ENCODE peak calls at places on chromosome 7, in four cellular contexts. One of them, this sample, is unnamed.

GRCh38 chr7:30896041-30896440 is 15.6 kb upstream of the AQP1 start:
- DNase-seq in esophagus squamous epithelium: no peak
- DNase-seq in hepatocyte: peak; percentile 56
- DNase-seq in aorta: no peak
- DNase-seq in this sample: no peak

GRCh38 chr7:108328174-108328651 is 128.0 kb downstream of the NRCAM start:
- DNase-seq in esophagus squamous epithelium: no peak
- DNase-seq in hepatocyte: no peak
- DNase-seq in aorta: no peak
- DNase-seq in this sample: no peak

GRCh38 chr7:158469396-158470051 is 118.1 kb downstream of the PTPRN2 start:
- DNase-seq in esophagus squamous epithelium: no peak
- DNase-seq in hepatocyte: no peak
- DNase-seq in aorta: no peak
- DNase-seq in this sample: no peak

GRCh38 chr7:71706576-71706975 is 574.6 kb downstream of the GALNT17 start:
- DNase-seq in esophagus squamous epithelium: no peak
- DNase-seq in hepatocyte: no peak
- DNase-seq in aorta: no peak
- DNase-seq in this sample: no peak

GRCh38 chr7:157618823-157619606 is 282.2 kb downstream of the DNAJB6 start:
- DNase-seq in esophagus squamous epithelium: no peak
- DNase-seq in hepatocyte: no peak
- DNase-seq in aorta: no peak
- DNase-seq in this sample: no peak

GRCh38 chr7:102897211-102897621 is 15.6 kb upstream of the LRRC17 start:
- DNase-seq in esophagus squamous epithelium: no peak
- DNase-seq in hepatocyte: no peak
- DNase-seq in aorta: no peak
- DNase-seq in this sample: no peak

GRCh38 chr7:122442929-122443328 is 138.4 kb upstream of the FEZF1 start:
- DNase-seq in esophagus squamous epithelium: no peak
- DNase-seq in hepatocyte: no peak
- DNase-seq in aorta: no peak
- DNase-seq in this sample: no peak

GRCh38 chr7:99437946-99438572 is 539 bp downstream of the PTCD1 start:
- DNase-seq in esophagus squamous epithelium: no peak
- DNase-seq in hepatocyte: peak; percentile 15
- DNase-seq in aorta: no peak
- DNase-seq in this sample: no peak

GRCh38 chr7:140643416-140643815 is 2.8 kb upstream of the DENND2A start:
- DNase-seq in esophagus squamous epithelium: no peak
- DNase-seq in hepatocyte: no peak
- DNase-seq in aorta: no peak
- DNase-seq in this sample: no peak

GRCh38 chr7:82114237-82114636 is 329.3 kb downstream of the CACNA2D1 start:
- DNase-seq in esophagus squamous epithelium: no peak
- DNase-seq in hepatocyte: no peak
- DNase-seq in aorta: no peak
- DNase-seq in this sample: no peak

GRCh38 chr7:16791895-16792294 is 12.9 kb downstream of the AGR2 start:
- DNase-seq in esophagus squamous epithelium: no peak
- DNase-seq in hepatocyte: no peak
- DNase-seq in aorta: no peak
- DNase-seq in this sample: no peak

GRCh38 chr7:73899731-73900142 is 38.8 kb downstream of the TMEM270 start:
- DNase-seq in esophagus squamous epithelium: no peak
- DNase-seq in hepatocyte: no peak
- DNase-seq in aorta: peak; percentile 94
- DNase-seq in this sample: no peak

GRCh38 chr7:74044366-74045350 is 16.7 kb downstream of the ELN start:
- DNase-seq in esophagus squamous epithelium: no peak
- DNase-seq in hepatocyte: no peak
- DNase-seq in aorta: no peak
- DNase-seq in this sample: no peak

GRCh38 chr7:149286811-149287400 is 24.9 kb downstream of the ZNF783 start:
- DNase-seq in esophagus squamous epithelium: no peak
- DNase-seq in hepatocyte: no peak
- DNase-seq in aorta: no peak
- DNase-seq in this sample: no peak

GRCh38 chr7:28430626-28431025 is 18.3 kb downstream of the CREB5 start:
- DNase-seq in esophagus squamous epithelium: no peak
- DNase-seq in hepatocyte: no peak
- DNase-seq in aorta: no peak
- DNase-seq in this sample: no peak

GRCh38 chr7:151128716-151129115 is 38.8 kb downstream of the GBX1 start:
- DNase-seq in esophagus squamous epithelium: no peak
- DNase-seq in hepatocyte: no peak
- DNase-seq in aorta: no peak
- DNase-seq in this sample: no peak

GRCh38 chr7:40204581-40204980 is 69.8 kb downstream of the SUGCT start:
- DNase-seq in esophagus squamous epithelium: no peak
- DNase-seq in hepatocyte: no peak
- DNase-seq in aorta: no peak
- DNase-seq in this sample: no peak

GRCh38 chr7:40199076-40199802 is 64.4 kb downstream of the SUGCT start:
- DNase-seq in esophagus squamous epithelium: no peak
- DNase-seq in hepatocyte: peak; percentile 8
- DNase-seq in aorta: no peak
- DNase-seq in this sample: no peak

GRCh38 chr7:40202851-40203250 is 68.0 kb downstream of the SUGCT start:
- DNase-seq in esophagus squamous epithelium: no peak
- DNase-seq in hepatocyte: no peak
- DNase-seq in aorta: no peak
- DNase-seq in this sample: no peak

GRCh38 chr7:40197527-40197926 is 62.7 kb downstream of the SUGCT start:
- DNase-seq in esophagus squamous epithelium: no peak
- DNase-seq in hepatocyte: no peak
- DNase-seq in aorta: no peak
- DNase-seq in this sample: no peak

GRCh38 chr7:40200791-40201190 is 66.0 kb downstream of the SUGCT start:
- DNase-seq in esophagus squamous epithelium: no peak
- DNase-seq in hepatocyte: no peak
- DNase-seq in aorta: no peak
- DNase-seq in this sample: no peak
- H3K4me1 ChIP-seq in esophagus squamous epithelium: no peaks in the 10 kb centered on the region
- H3K4me1 ChIP-seq in hepatocyte: no peaks in the 10 kb centered on the region
- H3K4me1 ChIP-seq in aorta: peaks cover 11% of the 10 kb centered on the region
- H3K4me1 ChIP-seq in this sample: no peaks in the 10 kb centered on the region

GRCh38 chr7:112207765-112208164 is 1.3 kb downstream of the ZNF277 start:
- DNase-seq in esophagus squamous epithelium: no peak
- DNase-seq in hepatocyte: no peak
- DNase-seq in aorta: no peak
- DNase-seq in this sample: no peak

GRCh38 chr7:112204776-112205347 is 1.3 kb downstream of the DOCK4 start:
- DNase-seq in esophagus squamous epithelium: no peak
- DNase-seq in hepatocyte: peak; percentile 8
- DNase-seq in aorta: no peak
- DNase-seq in this sample: no peak

GRCh38 chr7:112206238-112207105 is at the start of the genes DOCK4 and ZNF277:
- DNase-seq in esophagus squamous epithelium: peak; percentile 97
- DNase-seq in hepatocyte: peak; percentile 99
- DNase-seq in aorta: peak; percentile 99
- DNase-seq in this sample: peak; percentile 97

GRCh38 chr7:112205348-112206237 is 606 bp downstream of the DOCK4 start:
- DNase-seq in esophagus squamous epithelium: no peak
- DNase-seq in hepatocyte: peak; percentile 71
- DNase-seq in aorta: peak; percentile 80
- DNase-seq in this sample: no peak

GRCh38 chr7:112207106-112207592 is 654 bp downstream of the ZNF277 start:
- DNase-seq in esophagus squamous epithelium: no peak
- DNase-seq in hepatocyte: no peak
- DNase-seq in aorta: peak; percentile 48
- DNase-seq in this sample: no peak
- H3K27ac ChIP-seq in esophagus squamous epithelium: peak overlapping the region; percentile 94
- H3K27ac ChIP-seq in hepatocyte: peak overlapping the region; percentile 67
- H3K27ac ChIP-seq in aorta: peak overlapping the region; percentile 18
- H3K27ac ChIP-seq in this sample: peak overlapping the region; percentile 24

DNA sequence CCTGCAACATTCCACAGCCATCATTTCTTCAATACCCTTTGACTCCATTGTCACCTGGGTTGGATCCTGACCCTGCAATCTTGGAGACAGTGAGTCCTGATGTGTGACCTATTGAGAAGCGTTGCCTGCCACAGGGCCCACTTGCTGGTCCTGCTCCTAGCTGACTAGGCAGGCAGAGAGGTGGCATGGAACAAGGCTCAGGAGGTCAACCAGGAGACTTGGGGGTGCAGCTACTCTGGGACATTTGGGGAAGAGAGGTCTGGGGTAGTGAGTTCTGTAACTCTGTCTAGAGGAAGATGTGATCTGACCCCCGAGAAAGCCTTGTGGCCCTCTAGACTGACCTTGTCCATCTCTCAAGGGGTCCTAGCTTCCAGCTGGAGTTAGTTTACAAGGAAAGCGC is 1.8 kb downstream of the ZMIZ2 start:
- DNase-seq in esophagus squamous epithelium: no peak
- DNase-seq in hepatocyte: no peak
- DNase-seq in aorta: no peak
- DNase-seq in this sample: no peak
- H3K4me3 ChIP-seq in esophagus squamous epithelium: no peak overlapping the region
- H3K4me3 ChIP-seq in hepatocyte: no peak overlapping the region
- H3K4me3 ChIP-seq in aorta: no peak overlapping the region
- H3K4me3 ChIP-seq in this sample: no peak overlapping the region

DNA sequence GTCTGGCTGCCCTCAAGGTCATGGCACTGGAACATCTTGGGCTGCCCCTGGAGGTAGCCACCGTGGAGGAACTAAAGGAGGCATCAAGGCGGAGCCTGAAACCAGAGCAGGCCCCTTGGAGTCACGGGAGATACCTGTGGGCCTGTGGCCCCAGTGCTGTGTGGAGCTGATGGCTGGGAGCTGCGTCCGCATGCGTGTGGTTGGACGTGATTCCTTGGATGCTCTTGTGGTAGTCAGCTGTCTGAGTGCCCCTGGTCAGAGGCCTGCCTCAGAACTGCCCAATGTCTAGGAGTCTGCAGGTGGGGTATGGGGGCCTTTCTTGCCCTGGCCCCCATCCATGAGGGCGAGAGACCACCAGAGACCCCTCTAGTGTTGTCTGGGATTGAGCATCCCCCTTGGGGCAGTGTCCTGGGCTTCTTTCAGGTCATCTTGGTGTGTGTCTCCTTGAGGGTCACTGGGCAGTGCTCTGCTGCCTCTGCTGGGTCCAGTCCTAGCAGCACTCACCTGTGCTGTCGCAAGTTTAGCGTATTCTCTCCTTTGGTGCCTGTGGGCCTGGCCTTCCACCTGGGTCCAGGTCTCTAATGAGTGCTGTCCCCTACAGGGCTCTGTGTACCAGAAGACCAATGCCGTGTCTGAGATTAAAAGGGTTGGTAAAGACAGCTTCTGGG is 8.1 kb downstream of the PGAM2 start:
- DNase-seq in esophagus squamous epithelium: no peak
- DNase-seq in hepatocyte: no peak
- DNase-seq in aorta: no peak
- DNase-seq in this sample: no peak
- H3K4me1 ChIP-seq in esophagus squamous epithelium: peaks cover 18% of the 10 kb centered on the region
- H3K4me1 ChIP-seq in hepatocyte: no peaks in the 10 kb centered on the region
- H3K4me1 ChIP-seq in aorta: no peaks in the 10 kb centered on the region
- H3K4me1 ChIP-seq in this sample: no peaks in the 10 kb centered on the region

GRCh38 chr7:27124096-27124978 is 6.2 kb downstream of the HOXA4 start:
- DNase-seq in esophagus squamous epithelium: no peak
- DNase-seq in hepatocyte: no peak
- DNase-seq in aorta: peak; percentile 76
- DNase-seq in this sample: peak; percentile 51

GRCh38 chr7:27125986-27126394 is 4.6 kb downstream of the HOXA4 start:
- DNase-seq in esophagus squamous epithelium: no peak
- DNase-seq in hepatocyte: no peak
- DNase-seq in aorta: no peak
- DNase-seq in this sample: no peak

GRCh38 chr7:27123477-27124053 is 7.0 kb downstream of the HOXA4 start:
- DNase-seq in esophagus squamous epithelium: no peak
- DNase-seq in hepatocyte: no peak
- DNase-seq in aorta: no peak
- DNase-seq in this sample: peak; percentile 45

GRCh38 chr7:27126596-27127327 is 3.8 kb downstream of the HOXA4 start:
- DNase-seq in esophagus squamous epithelium: no peak
- DNase-seq in hepatocyte: no peak
- DNase-seq in aorta: no peak
- DNase-seq in this sample: no peak

DNA sequence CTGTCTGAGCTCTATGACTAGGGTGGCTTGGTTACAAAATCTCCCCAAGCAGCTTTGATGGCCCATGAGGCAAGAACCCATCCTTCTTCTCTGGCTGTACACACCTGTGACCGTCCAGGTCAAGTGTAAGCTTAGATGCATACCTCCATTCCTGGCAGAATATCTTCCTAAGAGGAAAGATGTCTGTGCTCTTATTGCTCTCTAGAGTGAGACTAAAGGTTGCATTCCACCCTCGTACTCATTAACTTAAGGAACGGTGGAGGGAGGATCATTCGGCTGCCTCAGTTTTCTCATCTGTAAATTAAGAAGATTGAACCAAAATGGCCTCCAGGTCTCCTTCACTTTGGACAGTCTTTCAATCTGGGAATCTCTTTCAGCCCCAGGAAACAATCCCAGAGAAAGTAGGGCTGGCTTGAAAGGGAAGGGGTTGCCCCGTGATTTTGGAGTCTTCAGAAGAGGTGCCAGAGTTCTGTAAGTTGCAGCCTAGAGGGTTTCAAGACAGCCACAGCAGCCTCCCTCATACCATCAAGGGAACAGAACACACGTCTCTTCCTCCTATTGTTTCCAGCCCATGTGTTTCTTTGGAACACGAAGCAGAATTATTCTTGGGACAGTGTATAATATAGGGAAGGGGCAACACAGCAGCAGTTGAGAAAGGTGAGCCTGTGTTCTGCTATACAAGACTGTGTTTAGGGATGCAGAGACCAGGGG is 5.4 kb downstream of the HOXA4 start:
- DNase-seq in esophagus squamous epithelium: no peak
- DNase-seq in hepatocyte: no peak
- DNase-seq in aorta: no peak
- DNase-seq in this sample: no peak
- H3K27ac ChIP-seq in esophagus squamous epithelium: peak overlapping the region; percentile 96
- H3K27ac ChIP-seq in hepatocyte: no peak overlapping the region
- H3K27ac ChIP-seq in aorta: no peak overlapping the region
- H3K27ac ChIP-seq in this sample: no peak overlapping the region

GRCh38 chr7:124791876-124792446 is 26.4 kb upstream of the GPR37 start:
- DNase-seq in esophagus squamous epithelium: no peak
- DNase-seq in hepatocyte: no peak
- DNase-seq in aorta: no peak
- DNase-seq in this sample: no peak

GRCh38 chr7:124791426-124791825 is 25.8 kb upstream of the GPR37 start:
- DNase-seq in esophagus squamous epithelium: no peak
- DNase-seq in hepatocyte: no peak
- DNase-seq in aorta: no peak
- DNase-seq in this sample: no peak

GRCh38 chr7:124784879-124785818 is 19.6 kb upstream of the GPR37 start:
- DNase-seq in esophagus squamous epithelium: no peak
- DNase-seq in hepatocyte: peak; percentile 74
- DNase-seq in aorta: peak; percentile 52
- DNase-seq in this sample: no peak

GRCh38 chr7:124785994-124786393 is 20.4 kb upstream of the GPR37 start:
- DNase-seq in esophagus squamous epithelium: no peak
- DNase-seq in hepatocyte: no peak
- DNase-seq in aorta: no peak
- DNase-seq in this sample: no peak

GRCh38 chr7:124790645-124791044 is 25.1 kb upstream of the GPR37 start:
- DNase-seq in esophagus squamous epithelium: no peak
- DNase-seq in hepatocyte: no peak
- DNase-seq in aorta: no peak
- DNase-seq in this sample: no peak
- H3K4me3 ChIP-seq in esophagus squamous epithelium: no peak overlapping the region
- H3K4me3 ChIP-seq in hepatocyte: no peak overlapping the region
- H3K4me3 ChIP-seq in aorta: peak overlapping the region; percentile 55
- H3K4me3 ChIP-seq in this sample: no peak overlapping the region